ENCODE peak calls at places on chromosomes 7 and 10, in four cellular contexts. X is cardiac fibroblast, V is Calu3, I is fibroblast of lung. S is an unnamed sample.

GRCh38 chr10:119370972-119371703 is 163.8 kb downstream of the GRK5 start:
- DNase-seq in X (peak), V (no peak), I (peak), S (peak)

GRCh38 chr7:133633055-133633454 is 380.2 kb downstream of the EXOC4 start:
- DNase-seq in X (peak), V (peak), I (peak), S (peak)

GRCh38 chr10:131650771-131651673 is 249.8 kb upstream of the PPP2R2D start:
- DNase-seq in X (no peak), V (no peak), I (no peak), S (no peak)

GRCh38 chr7:135923700-135924261 is 53.4 kb downstream of the MTPN start:
- DNase-seq in X (peak), V (peak), I (peak), S (peak)

GRCh38 chr10:33661580-33662269 is 327.3 kb upstream of the NRP1 start:
- DNase-seq in X (peak), V (peak), I (no peak), S (peak)

GRCh38 chr7:142934056-142934455 is 510 bp upstream of the TRPV5 start:
- DNase-seq in X (no peak), V (no peak), I (no peak), S (no peak)

GRCh38 chr7:119197872-119198527 is 973.5 kb downstream of the ANKRD7 start:
- DNase-seq in X (peak), V (peak), I (peak), S (peak)

GRCh38 chr10:79285315-79286185 is 61.7 kb upstream of the PPIF start:
- DNase-seq in X (no peak), V (no peak), I (no peak), S (no peak)

GRCh38 chr7:29099896-29100847 is 46.2 kb downstream of the CPVL start:
- DNase-seq in X (no peak), V (no peak), I (no peak), S (no peak)

GRCh38 chr10:122362031-122362592 is 12.4 kb upstream of the PLEKHA1 start:
- DNase-seq in X (no peak), V (no peak), I (no peak), S (no peak)

GRCh38 chr7:66493235-66494181 is 135.2 kb upstream of the KCTD7 start:
- DNase-seq in X (peak), V (peak), I (peak), S (peak)

GRCh38 chr7:23256731-23257130 is 10.2 kb downstream of the GPNMB start:
- DNase-seq in X (no peak), V (no peak), I (no peak), S (no peak)

GRCh38 chr7:82032899-82033298 is 263.1 kb upstream of the HGF start:
- DNase-seq in X (no peak), V (no peak), I (no peak), S (no peak)

GRCh38 chr10:85039311-85039710 is 710.9 kb downstream of the CCSER2 start:
- DNase-seq in X (no peak), V (no peak), I (no peak), S (no peak)

GRCh38 chr10:21926949-21927348 is 76.6 kb downstream of the DNAJC1 start:
- DNase-seq in X (peak), V (peak), I (peak), S (peak)

GRCh38 chr7:121334875-121335648 is 6.3 kb downstream of the WNT16 start:
- DNase-seq in X (no peak), V (no peak), I (no peak), S (no peak)

GRCh38 chr10:50437248-50437647 is 185.9 kb upstream of the ASAH2 start:
- DNase-seq in X (no peak), V (no peak), I (no peak), S (no peak)

GRCh38 chr7:107660381-107661080 is at the start of gene SLC26A4:
- DNase-seq in X (no peak), V (no peak), I (no peak), S (no peak)

GRCh38 chr7:120833551-120833950 is 24.4 kb downstream of the TSPAN12 start:
- DNase-seq in X (no peak), V (no peak), I (peak), S (no peak)

GRCh38 chr7:32034052-32034451 is 36.2 kb downstream of the PDE1C start:
- DNase-seq in X (no peak), V (peak), I (no peak), S (no peak)

GRCh38 chr7:42091461-42092229 is 145.4 kb downstream of the GLI3 start:
- DNase-seq in X (no peak), V (no peak), I (peak), S (no peak)

GRCh38 chr10:124356706-124357582 is 61.8 kb downstream of the OAT start:
- DNase-seq in X (no peak), V (no peak), I (no peak), S (peak)

GRCh38 chr7:2175514-2175913 is 57.2 kb downstream of the MAD1L1 start:
- DNase-seq in X (peak), V (peak), I (peak), S (peak)

GRCh38 chr10:68721673-68721963 is 579 bp downstream of the CCAR1 start:
- DNase-seq in X (no peak), V (no peak), I (no peak), S (no peak)

GRCh38 chr7:158944950-158945349 is 88.6 kb downstream of the DYNC2I1 start:
- DNase-seq in X (no peak), V (no peak), I (no peak), S (no peak)

GRCh38 chr10:130377986-130378545 is 241.9 kb downstream of the GLRX3 start:
- DNase-seq in X (no peak), V (no peak), I (no peak), S (no peak)

DNA sequence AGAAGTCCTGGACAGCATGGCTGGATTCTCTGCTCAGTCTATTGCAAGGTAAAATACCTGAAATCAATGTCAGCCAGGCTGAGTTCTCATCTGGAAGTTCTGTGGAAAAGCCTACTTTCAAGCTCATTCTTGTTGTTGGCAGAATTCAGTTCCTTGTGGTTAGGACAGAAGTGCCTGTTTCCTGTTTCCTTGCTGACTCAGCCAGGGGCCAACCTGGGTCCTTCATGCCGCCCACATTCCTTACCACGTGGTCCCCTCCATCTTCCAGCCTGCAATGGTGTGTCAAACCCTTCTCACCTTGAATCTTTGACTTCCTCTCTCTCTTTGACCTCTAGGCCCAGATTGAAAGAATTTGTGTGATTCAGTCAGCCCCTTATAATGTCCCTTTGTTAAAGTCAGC is 197.1 kb upstream of the STK17A start:
- DNase-seq in X (peak), V (no peak), I (no peak), S (peak)
- TF ChIP-seq CTCF in X (no peak), V (no peak), I (no peak), S (no peak)

DNA sequence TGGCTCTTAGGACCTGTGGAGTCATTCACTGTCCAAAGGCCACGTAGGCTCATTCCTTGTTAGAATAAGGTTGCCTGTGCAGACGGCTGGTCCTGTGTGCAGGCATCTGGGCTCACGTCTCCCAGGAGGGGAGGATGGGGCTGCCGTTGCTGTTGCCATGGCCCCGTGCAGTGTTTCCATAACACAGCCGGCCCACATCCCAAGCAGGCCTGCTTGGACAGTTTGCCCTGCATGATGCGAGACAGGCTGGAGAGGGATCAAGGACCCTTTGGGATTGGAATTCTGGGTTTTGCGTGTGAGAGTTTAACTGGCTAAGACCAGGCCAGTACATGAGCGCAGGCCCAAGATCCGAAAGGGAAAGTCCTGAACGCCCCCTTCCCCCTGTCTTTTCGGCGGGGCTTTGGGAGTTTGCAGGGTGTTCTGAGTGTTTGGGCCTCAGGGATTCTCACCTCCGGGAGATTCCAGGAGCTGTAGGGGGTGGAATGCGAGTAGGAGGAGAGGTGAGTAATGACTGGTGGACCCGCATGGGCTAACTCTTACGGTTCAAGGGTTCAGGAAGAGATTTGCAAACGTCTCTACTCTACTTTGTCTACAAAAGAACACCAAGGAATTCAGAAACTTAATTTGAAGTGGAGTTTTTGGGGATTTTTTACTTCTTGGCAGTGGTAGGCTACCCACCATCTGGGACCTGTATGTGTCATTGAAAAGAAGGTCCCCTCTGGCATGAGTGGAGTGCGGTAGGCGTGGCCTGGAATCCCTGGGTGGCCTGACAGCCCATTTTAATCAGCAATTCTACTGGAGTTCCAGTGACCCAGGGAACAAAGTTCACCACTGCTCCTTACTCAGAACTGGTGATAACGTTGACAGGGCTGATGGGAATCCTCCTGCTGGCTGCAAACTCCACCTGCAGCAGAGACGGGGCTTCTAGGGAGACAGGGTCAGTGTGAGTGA is 125.4 kb downstream of the ITIH5 start:
- DNase-seq in X (no peak), V (no peak), I (peak), S (no peak)
- TF ChIP-seq CTCF in X (no peak), V (no peak), I (no peak), S (no peak)

GRCh38 chr10:58963723-58964124 is 212.7 kb upstream of the PHYHIPL start:
- DNase-seq in X (no peak), V (peak), I (no peak), S (no peak)

GRCh38 chr10:58965855-58966254 is 210.6 kb upstream of the PHYHIPL start:
- DNase-seq in X (no peak), V (no peak), I (no peak), S (no peak)

GRCh38 chr10:58957517-58957916 is 218.9 kb upstream of the PHYHIPL start:
- DNase-seq in X (no peak), V (no peak), I (no peak), S (no peak)

GRCh38 chr10:58967551-58968418 is 208.7 kb upstream of the PHYHIPL start:
- DNase-seq in X (no peak), V (peak), I (no peak), S (no peak)

GRCh38 chr10:58963101-58963534 is 213.3 kb upstream of the PHYHIPL start:
- DNase-seq in X (no peak), V (peak), I (no peak), S (peak)
- TF ChIP-seq CTCF in X (peak), V (peak), I (peak), S (no peak)

GRCh38 chr7:86598311-86598710 is 45.4 kb upstream of the GRM3 start:
- DNase-seq in X (no peak), V (peak), I (no peak), S (peak)
- TF ChIP-seq CTCF in X (no peak), V (no peak), I (no peak), S (no peak)

GRCh38 chr7:47170516-47170915 is 411.4 kb downstream of the TNS3 start:
- DNase-seq in X (peak), V (peak), I (peak), S (no peak)
- TF ChIP-seq CTCF in X (peak), V (peak), I (peak), S (peak)

GRCh38 chr10:3476640-3477448 is 304.3 kb upstream of the PITRM1 start:
- DNase-seq in X (no peak), V (no peak), I (no peak), S (no peak)
- TF ChIP-seq CTCF in X (no peak), V (no peak), I (peak), S (peak)

GRCh38 chr7:35716038-35716803 is 21.3 kb upstream of the HERPUD2 start:
- DNase-seq in X (no peak), V (no peak), I (peak), S (no peak)

GRCh38 chr7:35712563-35713226 is 17.8 kb upstream of the HERPUD2 start:
- DNase-seq in X (no peak), V (no peak), I (no peak), S (no peak)

GRCh38 chr7:35717013-35717412 is 22.1 kb upstream of the HERPUD2 start:
- DNase-seq in X (no peak), V (no peak), I (no peak), S (no peak)

GRCh38 chr7:35714407-35714806 is 19.5 kb upstream of the HERPUD2 start:
- DNase-seq in X (no peak), V (no peak), I (no peak), S (no peak)

DNA sequence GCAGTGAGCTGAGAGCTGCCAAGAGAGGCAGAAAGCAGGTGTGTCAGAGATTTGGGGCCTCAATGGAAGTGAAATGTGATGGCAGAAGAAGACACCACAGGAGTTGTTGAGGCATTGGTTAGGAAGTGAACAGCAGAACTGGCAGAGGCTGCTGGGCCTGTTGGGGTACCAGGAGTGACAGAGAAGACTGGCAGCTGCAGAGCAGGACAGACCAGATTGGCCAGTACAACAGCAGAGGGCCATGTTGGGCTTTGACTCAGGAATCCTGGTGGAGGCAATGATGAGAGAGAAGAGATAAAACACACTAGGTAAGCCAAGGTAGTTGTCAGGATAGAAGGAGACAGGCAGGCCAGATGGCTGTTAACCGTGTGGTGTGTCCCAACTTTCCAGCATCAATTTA is 19.9 kb upstream of the HERPUD2 start:
- DNase-seq in X (no peak), V (peak), I (no peak), S (no peak)
- TF ChIP-seq CTCF in X (no peak), V (no peak), I (no peak), S (no peak)